ENCODE peak calls at places on chromosomes 16 and 17, in ten cellular contexts. A is activated CD8-positive, alpha-beta T cell treated with anti-CD3 and anti-CD28 coated beads, Interleukin-2, amount 10 ng/mL, durations not matched to agents 7 days and 5 days; R is NCI-H2029 treated with DMSO at 0.1 percent for 48 hours; G is activated CD4-positive, alpha-beta T cell treated with anti-CD3 and anti-CD28 coated beads, Interleukin-2, amount 50 U/mL, for 1 hour; B is A673; T is T-helper 9 cell; O is Ammon's horn; P is nephron progenitor cell; N is NCI-H1105; E is stimulated activated CD4-positive, alpha-beta T cell treated with anti-CD3 and anti-CD28 coated beads, Interleukin-2, amount 100 ng/mL, for 24 hours. K is an unnamed sample.

GRCh38 chr16:84959784-84960417 is 51.4 kb downstream of the ZDHHC7 start:
- DNase-seq in A (no peak), R (no peak), G (no peak), B (no peak), T (no peak), O (no peak), P (no peak), N (no peak), E (no peak), K (no peak)

GRCh38 chr16:88393034-88393433 is 10.3 kb downstream of the ZNF469 start:
- DNase-seq in A (no peak), R (no peak), G (no peak), B (no peak), T (no peak), O (peak), P (no peak), N (no peak), E (no peak), K (peak)

GRCh38 chr16:65111306-65111705 is 10.6 kb downstream of the CDH11 start:
- DNase-seq in A (no peak), R (no peak), G (no peak), B (no peak), T (no peak), O (no peak), P (no peak), N (no peak), E (no peak), K (peak)

GRCh38 chr16:19348578-19349315 is 63.2 kb downstream of the CLEC19A start:
- DNase-seq in A (no peak), R (no peak), G (no peak), B (peak), T (no peak), O (peak), P (peak), N (no peak), E (no peak), K (peak)

GRCh38 chr17:81453712-81454111 is 58.5 kb downstream of the BAHCC1 start:
- DNase-seq in A (peak), R (no peak), G (no peak), B (no peak), T (no peak), O (no peak), P (no peak), N (no peak), E (no peak), K (no peak)

GRCh38 chr16:15607700-15608396 is 35.1 kb downstream of the MARF1 start:
- DNase-seq in A (no peak), R (no peak), G (no peak), B (no peak), T (no peak), O (no peak), P (no peak), N (no peak), E (no peak), K (no peak)

GRCh38 chr17:17342242-17342945 is 39.2 kb downstream of the NT5M start:
- DNase-seq in A (no peak), R (no peak), G (no peak), B (no peak), T (no peak), O (no peak), P (no peak), N (no peak), E (no peak), K (no peak)

GRCh38 chr17:57902800-57903759 is 52.1 kb downstream of the CUEDC1 start:
- DNase-seq in A (no peak), R (peak), G (no peak), B (no peak), T (no peak), O (peak), P (no peak), N (peak), E (no peak), K (peak)